ENCODE peak calls at places on chromosome 20, in five cellular contexts. One of them, this sample, is unnamed.

GRCh38 chr20:32024683-32025295 is 14.6 kb downstream of the CCM2L start:
- DNase-seq in PC-9: no peak
- DNase-seq in heart left ventricle: no peak
- DNase-seq in CD8-positive, alpha-beta T cell: no peak
- DNase-seq in naive thymus-derived CD4-positive, alpha-beta T cell: no peak
- DNase-seq in this sample: no peak

GRCh38 chr20:22568872-22569344 is 15.5 kb downstream of the FOXA2 start:
- DNase-seq in PC-9: no peak
- DNase-seq in heart left ventricle: no peak
- DNase-seq in CD8-positive, alpha-beta T cell: no peak
- DNase-seq in naive thymus-derived CD4-positive, alpha-beta T cell: no peak
- DNase-seq in this sample: peak

GRCh38 chr20:2599265-2600060 is 53.0 kb upstream of the NOP56 start:
- DNase-seq in PC-9: no peak
- DNase-seq in heart left ventricle: no peak
- DNase-seq in CD8-positive, alpha-beta T cell: no peak
- DNase-seq in naive thymus-derived CD4-positive, alpha-beta T cell: no peak
- DNase-seq in this sample: no peak

GRCh38 chr20:23501926-23502325 is 11.0 kb downstream of the CST8 start:
- DNase-seq in PC-9: peak
- DNase-seq in heart left ventricle: no peak
- DNase-seq in CD8-positive, alpha-beta T cell: no peak
- DNase-seq in naive thymus-derived CD4-positive, alpha-beta T cell: no peak
- DNase-seq in this sample: no peak

GRCh38 chr20:32964575-32964974 is 39.7 kb downstream of the SUN5 start:
- DNase-seq in PC-9: no peak
- DNase-seq in heart left ventricle: no peak
- DNase-seq in CD8-positive, alpha-beta T cell: peak
- DNase-seq in naive thymus-derived CD4-positive, alpha-beta T cell: no peak
- DNase-seq in this sample: no peak

GRCh38 chr20:11377761-11378160 is 539.9 kb upstream of the BTBD3 start:
- DNase-seq in PC-9: no peak
- DNase-seq in heart left ventricle: no peak
- DNase-seq in CD8-positive, alpha-beta T cell: no peak
- DNase-seq in naive thymus-derived CD4-positive, alpha-beta T cell: no peak
- DNase-seq in this sample: no peak

GRCh38 chr20:34624628-34625027 is 52.3 kb downstream of the PIGU start:
- DNase-seq in PC-9: no peak
- DNase-seq in heart left ventricle: no peak
- DNase-seq in CD8-positive, alpha-beta T cell: no peak
- DNase-seq in naive thymus-derived CD4-positive, alpha-beta T cell: no peak
- DNase-seq in this sample: no peak

GRCh38 chr20:5393218-5393870 is 76.6 kb upstream of the PROKR2 start:
- DNase-seq in PC-9: no peak
- DNase-seq in heart left ventricle: no peak
- DNase-seq in CD8-positive, alpha-beta T cell: no peak
- DNase-seq in naive thymus-derived CD4-positive, alpha-beta T cell: no peak
- DNase-seq in this sample: no peak

GRCh38 chr20:54920491-54920890 is 445.1 kb downstream of the DOK5 start:
- DNase-seq in PC-9: no peak
- DNase-seq in heart left ventricle: no peak
- DNase-seq in CD8-positive, alpha-beta T cell: no peak
- DNase-seq in naive thymus-derived CD4-positive, alpha-beta T cell: no peak
- DNase-seq in this sample: no peak

GRCh38 chr20:15675151-15675550 is 898.1 kb downstream of the KIF16B start:
- DNase-seq in PC-9: no peak
- DNase-seq in heart left ventricle: no peak
- DNase-seq in CD8-positive, alpha-beta T cell: no peak
- DNase-seq in naive thymus-derived CD4-positive, alpha-beta T cell: no peak
- DNase-seq in this sample: no peak

GRCh38 chr20:52484438-52484837 is 292.9 kb upstream of the ZFP64 start:
- DNase-seq in PC-9: peak
- DNase-seq in heart left ventricle: no peak
- DNase-seq in CD8-positive, alpha-beta T cell: no peak
- DNase-seq in naive thymus-derived CD4-positive, alpha-beta T cell: no peak
- DNase-seq in this sample: no peak

GRCh38 chr20:50645253-50646068 is 45.9 kb downstream of the RIPOR3 start:
- DNase-seq in PC-9: peak
- DNase-seq in heart left ventricle: peak
- DNase-seq in CD8-positive, alpha-beta T cell: no peak
- DNase-seq in naive thymus-derived CD4-positive, alpha-beta T cell: no peak
- DNase-seq in this sample: peak

GRCh38 chr20:5652626-5653573 is 97.3 kb upstream of the SHLD1 start:
- DNase-seq in PC-9: peak
- DNase-seq in heart left ventricle: no peak
- DNase-seq in CD8-positive, alpha-beta T cell: no peak
- DNase-seq in naive thymus-derived CD4-positive, alpha-beta T cell: no peak
- DNase-seq in this sample: no peak

GRCh38 chr20:50817776-50818172 is 22.9 kb downstream of the BCAS4 start:
- DNase-seq in PC-9: no peak
- DNase-seq in heart left ventricle: no peak
- DNase-seq in CD8-positive, alpha-beta T cell: peak
- DNase-seq in naive thymus-derived CD4-positive, alpha-beta T cell: no peak
- DNase-seq in this sample: no peak

GRCh38 chr20:14700641-14700965 is 363.2 kb upstream of the FLRT3 start:
- DNase-seq in PC-9: no peak
- DNase-seq in heart left ventricle: no peak
- DNase-seq in CD8-positive, alpha-beta T cell: no peak
- DNase-seq in naive thymus-derived CD4-positive, alpha-beta T cell: no peak
- DNase-seq in this sample: no peak

GRCh38 chr20:31594558-31595379 is 10.3 kb upstream of the ID1 start:
- DNase-seq in PC-9: no peak
- DNase-seq in heart left ventricle: peak
- DNase-seq in CD8-positive, alpha-beta T cell: no peak
- DNase-seq in naive thymus-derived CD4-positive, alpha-beta T cell: no peak
- DNase-seq in this sample: peak

GRCh38 chr20:37841991-37842390 is 60.9 kb upstream of the VSTM2L start:
- DNase-seq in PC-9: no peak
- DNase-seq in heart left ventricle: no peak
- DNase-seq in CD8-positive, alpha-beta T cell: no peak
- DNase-seq in naive thymus-derived CD4-positive, alpha-beta T cell: no peak
- DNase-seq in this sample: no peak

GRCh38 chr20:12040261-12040660 is 122.6 kb downstream of the BTBD3 start:
- DNase-seq in PC-9: no peak
- DNase-seq in heart left ventricle: no peak
- DNase-seq in CD8-positive, alpha-beta T cell: no peak
- DNase-seq in naive thymus-derived CD4-positive, alpha-beta T cell: no peak
- DNase-seq in this sample: no peak

GRCh38 chr20:49183444-49183843 is 4.7 kb downstream of the STAU1 start:
- DNase-seq in PC-9: no peak
- DNase-seq in heart left ventricle: no peak
- DNase-seq in CD8-positive, alpha-beta T cell: no peak
- DNase-seq in naive thymus-derived CD4-positive, alpha-beta T cell: no peak
- DNase-seq in this sample: no peak

GRCh38 chr20:20441259-20441658 is 73.4 kb downstream of the INSM1 start:
- DNase-seq in PC-9: no peak
- DNase-seq in heart left ventricle: no peak
- DNase-seq in CD8-positive, alpha-beta T cell: no peak
- DNase-seq in naive thymus-derived CD4-positive, alpha-beta T cell: no peak
- DNase-seq in this sample: no peak

GRCh38 chr20:4956200-4956810 is 45.0 kb downstream of the SLC23A2 start:
- DNase-seq in PC-9: peak
- DNase-seq in heart left ventricle: no peak
- DNase-seq in CD8-positive, alpha-beta T cell: no peak
- DNase-seq in naive thymus-derived CD4-positive, alpha-beta T cell: peak
- DNase-seq in this sample: no peak

GRCh38 chr20:37856932-37857660 is 45.8 kb upstream of the VSTM2L start:
- DNase-seq in PC-9: no peak
- DNase-seq in heart left ventricle: no peak
- DNase-seq in CD8-positive, alpha-beta T cell: no peak
- DNase-seq in naive thymus-derived CD4-positive, alpha-beta T cell: no peak
- DNase-seq in this sample: no peak

GRCh38 chr20:24960302-24960801 is 11.3 kb downstream of the CST7 start:
- DNase-seq in PC-9: no peak
- DNase-seq in heart left ventricle: no peak
- DNase-seq in CD8-positive, alpha-beta T cell: no peak
- DNase-seq in naive thymus-derived CD4-positive, alpha-beta T cell: no peak
- DNase-seq in this sample: peak

GRCh38 chr20:18506744-18507143 is 996 bp upstream of the SEC23B start:
- DNase-seq in PC-9: no peak
- DNase-seq in heart left ventricle: no peak
- DNase-seq in CD8-positive, alpha-beta T cell: peak
- DNase-seq in naive thymus-derived CD4-positive, alpha-beta T cell: peak
- DNase-seq in this sample: no peak

GRCh38 chr20:39631557-39631956 is 669.4 kb downstream of the DHX35 start:
- DNase-seq in PC-9: no peak
- DNase-seq in heart left ventricle: no peak
- DNase-seq in CD8-positive, alpha-beta T cell: no peak
- DNase-seq in naive thymus-derived CD4-positive, alpha-beta T cell: no peak
- DNase-seq in this sample: no peak

GRCh38 chr20:22807646-22808045 is 223.3 kb upstream of the FOXA2 start:
- DNase-seq in PC-9: no peak
- DNase-seq in heart left ventricle: no peak
- DNase-seq in CD8-positive, alpha-beta T cell: no peak
- DNase-seq in naive thymus-derived CD4-positive, alpha-beta T cell: no peak
- DNase-seq in this sample: no peak

GRCh38 chr20:11001767-11002540 is 328.2 kb upstream of the JAG1 start:
- DNase-seq in PC-9: peak
- DNase-seq in heart left ventricle: no peak
- DNase-seq in CD8-positive, alpha-beta T cell: no peak
- DNase-seq in naive thymus-derived CD4-positive, alpha-beta T cell: no peak
- DNase-seq in this sample: no peak

GRCh38 chr20:41142241-41142640 is 4.9 kb downstream of the PLCG1 start:
- DNase-seq in PC-9: no peak
- DNase-seq in heart left ventricle: no peak
- DNase-seq in CD8-positive, alpha-beta T cell: no peak
- DNase-seq in naive thymus-derived CD4-positive, alpha-beta T cell: no peak
- DNase-seq in this sample: no peak

GRCh38 chr20:11429168-11429567 is 488.5 kb upstream of the BTBD3 start:
- DNase-seq in PC-9: no peak
- DNase-seq in heart left ventricle: no peak
- DNase-seq in CD8-positive, alpha-beta T cell: no peak
- DNase-seq in naive thymus-derived CD4-positive, alpha-beta T cell: no peak
- DNase-seq in this sample: no peak

GRCh38 chr20:58895796-58896180 is 43.3 kb downstream of the GNAS start:
- DNase-seq in PC-9: no peak
- DNase-seq in heart left ventricle: no peak
- DNase-seq in CD8-positive, alpha-beta T cell: no peak
- DNase-seq in naive thymus-derived CD4-positive, alpha-beta T cell: no peak
- DNase-seq in this sample: no peak

GRCh38 chr20:58893355-58894151 is 41.0 kb downstream of the GNAS start:
- DNase-seq in PC-9: no peak
- DNase-seq in heart left ventricle: no peak
- DNase-seq in CD8-positive, alpha-beta T cell: no peak
- DNase-seq in naive thymus-derived CD4-positive, alpha-beta T cell: peak
- DNase-seq in this sample: no peak

GRCh38 chr20:58895099-58895795 is 42.7 kb downstream of the GNAS start:
- DNase-seq in PC-9: no peak
- DNase-seq in heart left ventricle: no peak
- DNase-seq in CD8-positive, alpha-beta T cell: no peak
- DNase-seq in naive thymus-derived CD4-positive, alpha-beta T cell: no peak
- DNase-seq in this sample: no peak

GRCh38 chr20:58892932-58893224 is 40.4 kb downstream of the GNAS start:
- DNase-seq in PC-9: no peak
- DNase-seq in heart left ventricle: no peak
- DNase-seq in CD8-positive, alpha-beta T cell: no peak
- DNase-seq in naive thymus-derived CD4-positive, alpha-beta T cell: no peak
- DNase-seq in this sample: no peak

DNA sequence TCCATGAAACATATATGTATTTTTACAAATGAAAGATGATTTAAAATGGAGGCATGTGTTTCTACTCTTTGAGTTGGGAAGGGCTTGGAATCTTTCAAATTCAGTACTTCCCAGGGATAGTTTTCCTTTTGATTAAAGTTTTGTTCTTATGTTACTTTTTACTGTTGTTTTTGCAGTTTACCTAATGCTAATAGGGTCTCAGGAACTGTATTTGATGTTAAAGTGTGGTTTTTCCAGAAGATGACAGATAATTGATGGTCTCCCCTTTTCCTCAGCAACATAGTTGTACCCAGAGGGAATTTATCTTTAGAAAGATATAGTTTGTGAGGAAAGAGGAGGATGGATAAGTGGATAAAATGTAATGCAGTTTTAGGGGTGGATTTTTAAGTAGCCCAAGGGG is 42.1 kb downstream of the GNAS start:
- DNase-seq in PC-9: no peak
- DNase-seq in heart left ventricle: no peak
- DNase-seq in CD8-positive, alpha-beta T cell: no peak
- DNase-seq in naive thymus-derived CD4-positive, alpha-beta T cell: no peak
- DNase-seq in this sample: no peak
- H3K4me3 ChIP-seq in PC-9: peak
- H3K4me3 ChIP-seq in heart left ventricle: no peak
- H3K4me3 ChIP-seq in CD8-positive, alpha-beta T cell: no peak
- H3K4me3 ChIP-seq in naive thymus-derived CD4-positive, alpha-beta T cell: peak
- H3K4me3 ChIP-seq in this sample: peak

GRCh38 chr20:63641146-63641791 is 12.0 kb downstream of the STMN3 start:
- DNase-seq in PC-9: peak
- DNase-seq in heart left ventricle: no peak
- DNase-seq in CD8-positive, alpha-beta T cell: peak
- DNase-seq in naive thymus-derived CD4-positive, alpha-beta T cell: peak
- DNase-seq in this sample: peak
- H3K4me3 ChIP-seq in PC-9: peak
- H3K4me3 ChIP-seq in heart left ventricle: peak
- H3K4me3 ChIP-seq in CD8-positive, alpha-beta T cell: peak
- H3K4me3 ChIP-seq in naive thymus-derived CD4-positive, alpha-beta T cell: peak
- H3K4me3 ChIP-seq in this sample: peak

DNA sequence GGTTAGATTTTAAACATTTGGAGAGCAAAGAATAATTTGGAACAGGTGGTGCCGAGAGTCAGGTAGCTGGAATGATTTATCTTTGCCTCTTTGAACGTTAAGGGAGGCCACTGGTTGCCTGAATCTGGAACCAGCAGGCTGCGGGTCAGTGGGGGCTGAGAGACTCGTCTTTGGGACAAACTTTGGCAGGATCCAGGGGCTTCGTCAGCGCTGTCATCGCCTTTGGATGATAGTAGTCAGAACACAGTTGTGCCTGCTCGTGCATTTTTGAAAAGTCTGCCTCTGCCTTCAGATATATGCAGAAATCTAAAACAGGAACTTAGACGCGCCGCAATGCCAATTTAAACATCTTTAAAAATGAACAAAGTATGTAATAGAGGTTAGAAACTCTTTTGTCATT is 5.0 kb downstream of the EYA2 start:
- DNase-seq in PC-9: no peak
- DNase-seq in heart left ventricle: peak
- DNase-seq in CD8-positive, alpha-beta T cell: no peak
- DNase-seq in naive thymus-derived CD4-positive, alpha-beta T cell: no peak
- DNase-seq in this sample: no peak
- H3K4me3 ChIP-seq in PC-9: no peak
- H3K4me3 ChIP-seq in heart left ventricle: no peak
- H3K4me3 ChIP-seq in CD8-positive, alpha-beta T cell: no peak
- H3K4me3 ChIP-seq in naive thymus-derived CD4-positive, alpha-beta T cell: no peak
- H3K4me3 ChIP-seq in this sample: no peak

DNA sequence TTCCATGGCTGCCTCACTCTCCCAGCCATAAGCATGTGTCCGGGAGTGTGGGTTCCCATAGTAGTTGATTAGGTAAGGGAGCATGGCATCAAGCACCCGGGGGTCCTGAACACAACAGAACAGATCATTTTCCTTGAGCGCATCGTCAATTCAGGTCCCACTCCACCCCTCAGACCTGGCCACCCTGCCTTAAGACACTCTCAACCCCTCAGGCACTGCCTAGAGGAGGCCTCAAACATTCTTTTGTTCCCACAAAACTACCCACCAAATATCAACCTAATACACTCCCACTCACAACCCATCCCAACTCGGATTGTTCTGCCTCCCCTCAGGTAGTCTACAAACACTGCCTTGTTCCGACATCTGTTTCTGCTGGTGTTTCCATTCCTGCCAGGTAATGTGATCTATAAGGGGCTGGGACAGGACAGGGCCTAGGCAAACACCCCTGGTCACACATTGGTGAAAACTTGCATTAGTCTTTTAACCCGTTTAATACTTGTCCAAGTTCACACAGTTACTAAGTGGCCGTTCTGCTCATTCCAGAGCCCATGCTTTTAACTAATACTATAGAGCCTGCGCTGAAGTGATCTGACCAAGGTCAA is 1.4 kb downstream of the NFS1 start:
- DNase-seq in PC-9: no peak
- DNase-seq in heart left ventricle: no peak
- DNase-seq in CD8-positive, alpha-beta T cell: no peak
- DNase-seq in naive thymus-derived CD4-positive, alpha-beta T cell: no peak
- DNase-seq in this sample: no peak
- H3K4me3 ChIP-seq in PC-9: peak
- H3K4me3 ChIP-seq in heart left ventricle: no peak
- H3K4me3 ChIP-seq in CD8-positive, alpha-beta T cell: peak
- H3K4me3 ChIP-seq in naive thymus-derived CD4-positive, alpha-beta T cell: peak
- H3K4me3 ChIP-seq in this sample: peak

This sample was measured in lower lobe of right lung.